ENCODE peak calls at places on chromosomes 3 and 15, in ten cellular contexts. A, P, M, C, J, G, W, N, T and Z are unnamed samples.

GRCh38 chr15:39434126-39434525 is 146.8 kb upstream of the THBS1 start:
- DNase-seq in A (no peak), P (no peak), M (no peak), C (no peak), J (no peak), G (no peak), W (no peak), N (no peak), T (no peak), Z (no peak)

GRCh38 chr15:69092159-69092558 is 68.3 kb upstream of the GLCE start:
- DNase-seq in A (no peak), P (no peak), M (no peak), C (no peak), J (no peak), G (no peak), W (no peak), N (no peak), T (no peak), Z (no peak)

GRCh38 chr3:196661400-196661799 is 21.9 kb downstream of the NRROS start:
- DNase-seq in A (no peak), P (peak; percentile 68), M (no peak), C (no peak), J (no peak), G (no peak), W (no peak), N (no peak), T (no peak), Z (no peak)

GRCh38 chr3:167773584-167773983 is 38.1 kb downstream of the SERPINI1 start:
- DNase-seq in A (no peak), P (no peak), M (no peak), C (no peak), J (no peak), G (no peak), W (no peak), N (no peak), T (no peak), Z (no peak)

GRCh38 chr3:49397470-49397869 is 14.3 kb downstream of the RHOA start:
- DNase-seq in A (no peak), P (no peak), M (no peak), C (no peak), J (no peak), G (no peak), W (no peak), N (no peak), T (no peak), Z (no peak)

GRCh38 chr3:10108091-10108490 is at the start of gene FANCD2OS:
- DNase-seq in A (no peak), P (no peak), M (no peak), C (no peak), J (no peak), G (no peak), W (no peak), N (no peak), T (no peak), Z (no peak)

GRCh38 chr3:74489393-74489792 is 125.1 kb downstream of the CNTN3 start:
- DNase-seq in A (no peak), P (no peak), M (no peak), C (no peak), J (no peak), G (no peak), W (no peak), N (no peak), T (no peak), Z (no peak)

GRCh38 chr3:122530164-122530563 is 15.4 kb upstream of the KPNA1 start:
- DNase-seq in A (no peak), P (no peak), M (no peak), C (no peak), J (no peak), G (no peak), W (no peak), N (no peak), T (no peak), Z (no peak)

GRCh38 chr3:136802481-136802996 is 16.4 kb upstream of the SLC35G2 start:
- DNase-seq in A (no peak), P (peak; percentile 69), M (no peak), C (no peak), J (no peak), G (no peak), W (no peak), N (peak; percentile 16), T (no peak), Z (no peak)

GRCh38 chr15:82393671-82394070 is 35.9 kb upstream of the GOLGA6L9 start:
- DNase-seq in A (no peak), P (no peak), M (no peak), C (no peak), J (no peak), G (no peak), W (no peak), N (no peak), T (no peak), Z (no peak)

GRCh38 chr3:66456711-66457173 is 44.1 kb downstream of the LRIG1 start:
- DNase-seq in A (no peak), P (no peak), M (no peak), C (no peak), J (peak; percentile 36), G (no peak), W (no peak), N (no peak), T (no peak), Z (no peak)

GRCh38 chr3:29764603-29765254 is 483.9 kb downstream of the RBMS3 start:
- DNase-seq in A (no peak), P (no peak), M (no peak), C (no peak), J (no peak), G (no peak), W (no peak), N (no peak), T (peak; percentile 69), Z (no peak)

GRCh38 chr3:19559724-19560442 is 374.1 kb downstream of the EFHB start:
- DNase-seq in A (no peak), P (no peak), M (no peak), C (no peak), J (no peak), G (no peak), W (no peak), N (no peak), T (no peak), Z (no peak)

GRCh38 chr3:99659965-99660364 is 21.6 kb downstream of the COL8A1 start:
- DNase-seq in A (no peak), P (no peak), M (no peak), C (no peak), J (no peak), G (no peak), W (no peak), N (no peak), T (no peak), Z (no peak)

GRCh38 chr3:29605845-29606244 is 325.0 kb downstream of the RBMS3 start:
- DNase-seq in A (no peak), P (no peak), M (no peak), C (no peak), J (no peak), G (no peak), W (no peak), N (no peak), T (no peak), Z (no peak)

GRCh38 chr3:24278526-24278925 is 216.1 kb downstream of the THRB start:
- DNase-seq in A (no peak), P (no peak), M (no peak), C (no peak), J (no peak), G (no peak), W (no peak), N (no peak), T (no peak), Z (no peak)

GRCh38 chr15:56468271-56468912 is 3.5 kb upstream of the MNS1 start:
- DNase-seq in A (no peak), P (no peak), M (no peak), C (no peak), J (no peak), G (no peak), W (no peak), N (no peak), T (no peak), Z (no peak)

GRCh38 chr3:8593022-8593817 is 51.4 kb downstream of the SSUH2 start:
- DNase-seq in A (no peak), P (no peak), M (no peak), C (no peak), J (peak; percentile 75), G (no peak), W (no peak), N (no peak), T (no peak), Z (no peak)

GRCh38 chr3:12981631-12982265 is 91.5 kb downstream of the IQSEC1 start:
- DNase-seq in A (no peak), P (no peak), M (no peak), C (no peak), J (no peak), G (no peak), W (no peak), N (no peak), T (no peak), Z (no peak)

GRCh38 chr15:66619152-66619903 is 53.5 kb upstream of the LCTL start:
- DNase-seq in A (no peak), P (no peak), M (peak; percentile 84), C (peak; percentile 58), J (peak; percentile 76), G (peak; percentile 35), W (peak; percentile 22), N (peak; percentile 78), T (peak; percentile 35), Z (peak; percentile 66)

GRCh38 chr15:96160269-96160668 is 170.2 kb upstream of the NR2F2 start:
- DNase-seq in A (no peak), P (no peak), M (no peak), C (no peak), J (peak; percentile 50), G (no peak), W (no peak), N (no peak), T (peak; percentile 11), Z (no peak)

GRCh38 chr15:48954538-48954937 is 9.2 kb downstream of the SHC4 start:
- DNase-seq in A (no peak), P (no peak), M (no peak), C (no peak), J (no peak), G (no peak), W (no peak), N (no peak), T (no peak), Z (no peak)

GRCh38 chr3:143331336-143331735 is 211.8 kb downstream of the CHST2 start:
- DNase-seq in A (no peak), P (no peak), M (no peak), C (no peak), J (no peak), G (no peak), W (no peak), N (no peak), T (no peak), Z (no peak)

GRCh38 chr3:129683201-129683600 is 76.7 kb upstream of the PLXND1 start:
- DNase-seq in A (no peak), P (no peak), M (no peak), C (no peak), J (no peak), G (no peak), W (no peak), N (no peak), T (no peak), Z (no peak)

GRCh38 chr3:48564022-48564421 is 441 bp upstream of the UCN2 start:
- DNase-seq in A (peak; percentile 35), P (no peak), M (no peak), C (peak; percentile 46), J (peak; percentile 50), G (peak; percentile 48), W (no peak), N (no peak), T (peak; percentile 31), Z (no peak)

GRCh38 chr3:29827756-29828155 is 546.9 kb downstream of the RBMS3 start:
- DNase-seq in A (no peak), P (no peak), M (no peak), C (no peak), J (no peak), G (no peak), W (no peak), N (no peak), T (no peak), Z (no peak)

GRCh38 chr3:14256046-14256445 is 77.4 kb downstream of the LSM3 start:
- DNase-seq in A (no peak), P (no peak), M (no peak), C (no peak), J (no peak), G (no peak), W (no peak), N (no peak), T (no peak), Z (no peak)

GRCh38 chr15:63978511-63979226 is 67.6 kb downstream of the DAPK2 start:
- DNase-seq in A (no peak), P (no peak), M (no peak), C (no peak), J (no peak), G (no peak), W (no peak), N (no peak), T (no peak), Z (no peak)